ENCODE peak calls at places on chromosomes 7 and 10, in nine cellular contexts. V is pancreas; T is IMR-90; O is CD8-positive, alpha-beta memory T cell; Q is BE2C; L is psoas muscle; X is neural progenitor cell; C is heart right ventricle; A is spleen. S is an unnamed sample. For H3K4me1, the result is how much of the 10 kb centered on the place peaks cover.

GRCh38 chr10:105827133-105827532 is 1186.0 kb downstream of the SORCS3 start:
- DNase-seq in V (no peak), T (no peak), O (no peak), Q (no peak), L (no peak), X (no peak), C (no peak), A (no peak), S (no peak)

GRCh38 chr10:102678842-102679289 is 34.6 kb downstream of the TRIM8 start:
- DNase-seq in V (peak), T (peak), O (no peak), Q (peak), L (peak), X (peak), C (peak), A (peak), S (peak)

GRCh38 chr7:33596694-33597093 is 308.6 kb upstream of the BMPER start:
- DNase-seq in V (no peak), T (peak), O (no peak), Q (no peak), L (no peak), X (no peak), C (no peak), A (no peak), S (no peak)

GRCh38 chr7:144057954-144058353 is 9.2 kb downstream of the OR2A5 start:
- DNase-seq in V (no peak), T (no peak), O (no peak), Q (no peak), L (no peak), X (no peak), C (no peak), A (no peak), S (no peak)

GRCh38 chr7:78197447-78197846 is 398.9 kb downstream of the PHTF2 start:
- DNase-seq in V (no peak), T (peak), O (no peak), Q (no peak), L (no peak), X (no peak), C (no peak), A (no peak), S (no peak)

GRCh38 chr10:101779544-101780186 is 3.6 kb downstream of the NPM3 start:
- DNase-seq in V (peak), T (peak), O (peak), Q (peak), L (peak), X (peak), C (peak), A (peak), S (peak)

GRCh38 chr7:20514364-20514763 is 101.1 kb upstream of the ABCB5 start:
- DNase-seq in V (peak), T (no peak), O (no peak), Q (peak), L (no peak), X (no peak), C (peak), A (no peak), S (peak)

GRCh38 chr7:87156709-87157108 is 4.5 kb downstream of the DMTF1 start:
- DNase-seq in V (no peak), T (peak), O (no peak), Q (no peak), L (no peak), X (no peak), C (no peak), A (no peak), S (no peak)

GRCh38 chr10:30422296-30422695 is 11.7 kb upstream of the MAP3K8 start:
- DNase-seq in V (no peak), T (no peak), O (no peak), Q (no peak), L (no peak), X (no peak), C (no peak), A (no peak), S (no peak)

GRCh38 chr7:140022582-140023211 is 40.1 kb downstream of the PARP12 start:
- DNase-seq in V (no peak), T (peak), O (no peak), Q (no peak), L (no peak), X (no peak), C (no peak), A (no peak), S (no peak)

GRCh38 chr10:104331208-104331838 is 6.9 kb downstream of the ITPRIP start:
- DNase-seq in V (no peak), T (peak), O (no peak), Q (no peak), L (no peak), X (peak), C (peak), A (peak), S (peak)

GRCh38 chr7:79340212-79340611 is 113.3 kb downstream of the MAGI2 start:
- DNase-seq in V (no peak), T (peak), O (no peak), Q (no peak), L (no peak), X (no peak), C (no peak), A (no peak), S (no peak)

GRCh38 chr7:64876792-64877713 is 26.0 kb upstream of the ZNF273 start:
- DNase-seq in V (peak), T (no peak), O (peak), Q (peak), L (peak), X (peak), C (peak), A (peak), S (peak)

GRCh38 chr10:132961-133898 is 2.0 kb upstream of the ZMYND11 start:
- DNase-seq in V (no peak), T (peak), O (no peak), Q (no peak), L (no peak), X (peak), C (no peak), A (no peak), S (no peak)

GRCh38 chr7:32941181-32941995 is 15.9 kb upstream of the FKBP9 start:
- DNase-seq in V (no peak), T (no peak), O (no peak), Q (no peak), L (no peak), X (peak), C (no peak), A (no peak), S (no peak)

GRCh38 chr7:100367676-100368613 is 5.3 kb upstream of the PILRA start:
- DNase-seq in V (no peak), T (no peak), O (no peak), Q (no peak), L (peak), X (no peak), C (no peak), A (peak), S (no peak)

GRCh38 chr10:44640429-44640828 is 255.5 kb upstream of the CXCL12 start:
- DNase-seq in V (no peak), T (no peak), O (no peak), Q (no peak), L (no peak), X (no peak), C (no peak), A (no peak), S (no peak)

GRCh38 chr10:102120987-102121738 is 995 bp upstream of the LDB1 start:
- DNase-seq in V (peak), T (peak), O (no peak), Q (peak), L (peak), X (peak), C (peak), A (peak), S (peak)

GRCh38 chr10:83037653-83038052 is 1101.7 kb upstream of the GHITM start:
- DNase-seq in V (no peak), T (no peak), O (no peak), Q (peak), L (no peak), X (no peak), C (no peak), A (no peak), S (no peak)

GRCh38 chr10:118950190-118950658 is 79.3 kb upstream of the NANOS1 start:
- DNase-seq in V (no peak), T (no peak), O (no peak), Q (no peak), L (no peak), X (no peak), C (no peak), A (no peak), S (peak)

GRCh38 chr7:30694218-30694745 is 12.0 kb upstream of the CRHR2 start:
- DNase-seq in V (peak), T (no peak), O (no peak), Q (no peak), L (peak), X (no peak), C (peak), A (no peak), S (peak)

GRCh38 chr10:122342293-122343134 is 32.0 kb upstream of the PLEKHA1 start:
- DNase-seq in V (peak), T (peak), O (peak), Q (peak), L (no peak), X (peak), C (peak), A (no peak), S (no peak)

GRCh38 chr10:19570991-19571390 is 245.2 kb upstream of the PLXDC2 start:
- DNase-seq in V (no peak), T (no peak), O (no peak), Q (no peak), L (no peak), X (no peak), C (no peak), A (no peak), S (no peak)

GRCh38 chr10:5165738-5166137 is 19.2 kb downstream of the AKR1C8 start:
- DNase-seq in V (no peak), T (peak), O (no peak), Q (no peak), L (no peak), X (peak), C (no peak), A (no peak), S (no peak)

GRCh38 chr7:82223580-82223979 is 220.0 kb downstream of the CACNA2D1 start:
- DNase-seq in V (no peak), T (no peak), O (no peak), Q (no peak), L (no peak), X (no peak), C (no peak), A (no peak), S (no peak)

GRCh38 chr7:116984917-116985316 is 31.6 kb downstream of the ST7 start:
- DNase-seq in V (no peak), T (peak), O (no peak), Q (no peak), L (no peak), X (peak), C (no peak), A (no peak), S (no peak)

GRCh38 chr7:44114586-44115310 is 8.6 kb downstream of the POLD2 start:
- DNase-seq in V (no peak), T (no peak), O (no peak), Q (no peak), L (peak), X (no peak), C (peak), A (peak), S (no peak)

GRCh38 chr10:100996678-100997363 is 2.8 kb upstream of the LZTS2 start:
- DNase-seq in V (peak), T (no peak), O (peak), Q (peak), L (no peak), X (peak), C (no peak), A (peak), S (peak)

GRCh38 chr10:104591451-104591850 is 49.6 kb upstream of the SORCS3 start:
- DNase-seq in V (no peak), T (no peak), O (no peak), Q (no peak), L (no peak), X (no peak), C (no peak), A (no peak), S (no peak)

GRCh38 chr10:69069090-69070042 is 18.5 kb upstream of the SRGN start:
- DNase-seq in V (no peak), T (no peak), O (no peak), Q (no peak), L (no peak), X (no peak), C (no peak), A (no peak), S (no peak)
- H3K4me1 ChIP-seq in V (under half), T (under half), O (under half), Q (under half), L (under half), X (under half), C (under half), A (under half), S (under half)

GRCh38 chr10:79159141-79159619 is 90.4 kb downstream of the ZMIZ1 start:
- DNase-seq in V (no peak), T (peak), O (no peak), Q (no peak), L (peak), X (no peak), C (no peak), A (no peak), S (no peak)
- H3K4me1 ChIP-seq in V (under half), T (half or more), O (under half), Q (half or more), L (half or more), X (half or more), C (half or more), A (half or more), S (half or more)

DNA sequence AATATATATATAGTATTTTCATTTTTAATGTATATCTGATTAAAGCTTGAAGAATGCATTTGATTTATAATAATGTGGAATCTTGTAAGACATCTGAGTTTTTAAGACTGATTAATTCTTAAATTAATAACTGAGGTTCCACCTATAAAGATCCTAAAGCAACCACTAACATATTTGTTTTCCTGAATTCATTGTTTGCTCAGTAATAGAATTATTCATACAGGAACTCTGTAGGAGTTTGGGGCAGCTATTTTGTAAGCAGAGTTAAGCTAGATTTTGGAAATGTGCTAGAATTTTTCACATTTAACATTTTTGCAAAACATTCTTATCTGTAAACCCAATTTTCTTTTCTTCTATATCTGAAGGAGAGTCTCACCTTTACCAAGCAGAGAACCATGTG is 88.9 kb downstream of the NRCAM start:
- DNase-seq in V (no peak), T (no peak), O (no peak), Q (no peak), L (no peak), X (no peak), C (no peak), A (no peak), S (no peak)
- H3K4me1 ChIP-seq in V (under half), T (under half), O (under half), Q (under half), L (under half), X (under half), C (under half), A (under half), S (under half)

GRCh38 chr7:128430207-128430606 is 20.4 kb upstream of the IMPDH1 start:
- DNase-seq in V (no peak), T (no peak), O (no peak), Q (no peak), L (no peak), X (no peak), C (no peak), A (no peak), S (no peak)

GRCh38 chr7:128431221-128431620 is 21.4 kb upstream of the IMPDH1 start:
- DNase-seq in V (no peak), T (no peak), O (no peak), Q (no peak), L (no peak), X (peak), C (no peak), A (no peak), S (peak)

GRCh38 chr7:128434413-128435310 is 21.0 kb upstream of the HILPDA start:
- DNase-seq in V (no peak), T (no peak), O (no peak), Q (no peak), L (no peak), X (no peak), C (no peak), A (no peak), S (no peak)

GRCh38 chr7:128435311-128435654 is 20.4 kb upstream of the HILPDA start:
- DNase-seq in V (no peak), T (no peak), O (no peak), Q (no peak), L (no peak), X (no peak), C (no peak), A (no peak), S (no peak)

GRCh38 chr7:128431754-128432153 is 22.0 kb upstream of the IMPDH1 start:
- DNase-seq in V (no peak), T (no peak), O (no peak), Q (no peak), L (no peak), X (no peak), C (no peak), A (no peak), S (no peak)
- H3K4me1 ChIP-seq in V (under half), T (under half), O (under half), Q (under half), L (under half), X (under half), C (under half), A (under half), S (under half)

GRCh38 chr10:132443605-132443997 is 46.6 kb downstream of the PWWP2B start:
- DNase-seq in V (no peak), T (peak), O (peak), Q (no peak), L (no peak), X (no peak), C (no peak), A (peak), S (no peak)
- H3K4me1 ChIP-seq in V (under half), T (under half), O (under half), Q (under half), L (under half), X (under half), C (under half), A (half or more), S (under half)

GRCh38 chr10:125092564-125093031 is 67.8 kb downstream of the CTBP2 start:
- DNase-seq in V (no peak), T (no peak), O (no peak), Q (peak), L (peak), X (no peak), C (no peak), A (peak), S (peak)
- H3K4me1 ChIP-seq in V (under half), T (under half), O (under half), Q (under half), L (half or more), X (under half), C (under half), A (under half), S (half or more)

GRCh38 chr10:110357871-110358270 is 53.2 kb upstream of the SMNDC1 start:
- DNase-seq in V (no peak), T (no peak), O (no peak), Q (no peak), L (no peak), X (no peak), C (no peak), A (no peak), S (no peak)
- H3K4me1 ChIP-seq in V (under half), T (under half), O (under half), Q (under half), L (under half), X (under half), C (under half), A (under half), S (under half)

S was measured in stomach.